ENCODE peak calls at places on chromosomes 1 and 21, in five cellular contexts. Q is non-pigmented ciliary epithelial cell; Y is stimulated activated CD4-positive, alpha-beta T cell treated with anti-CD3 and anti-CD28 coated beads, Interleukin-1b, Interleukin-23, amount 100 ng/mL, for 1 hour; W is HFF-Myc; K is ureter. U is an unnamed sample.

GRCh38 chr1:24195874-24196273 is 8.8 kb upstream of the IFNLR1 start:
- DNase-seq in Q (no peak), Y (no peak), K (peak; percentile 63), W (no peak), U (no peak)

GRCh38 chr1:85387781-85388180 is 77.2 kb downstream of the DDAH1 start:
- DNase-seq in K (no peak), Q (no peak), Y (no peak), W (no peak), U (no peak)

GRCh38 chr1:28510350-28511223 is 4.7 kb downstream of the RCC1 start:
- DNase-seq in K (no peak), Y (no peak), W (no peak), Q (no peak), U (peak; percentile 55)

GRCh38 chr1:35558374-35559316 is 1.0 kb downstream of the NCDN start:
- DNase-seq in K (no peak), Y (no peak), Q (no peak), W (no peak), U (no peak)

GRCh38 chr1:5525597-5526384 is 466.4 kb downstream of the NPHP4 start:
- DNase-seq in K (no peak), W (no peak), Q (no peak), Y (no peak), U (peak; percentile 2)

GRCh38 chr21:45278156-45278911 is 9.4 kb downstream of the POFUT2 start:
- DNase-seq in Y (no peak), Q (no peak), W (no peak), K (peak; percentile 29), U (no peak)

GRCh38 chr1:221264848-221265247 is 385.6 kb downstream of the HLX start:
- DNase-seq in W (no peak), Q (no peak), Y (no peak), K (no peak), U (no peak)

GRCh38 chr1:6112690-6113005 is 67.0 kb downstream of the KCNAB2 start:
- DNase-seq in Y (no peak), Q (no peak), W (no peak), K (no peak), U (no peak)

GRCh38 chr1:109762821-109763645 is 690 bp downstream of the EPS8L3 start:
- DNase-seq in W (no peak), Q (peak; percentile 34), Y (no peak), K (peak; percentile 59), U (peak; percentile 82)

GRCh38 chr1:214044438-214045214 is 56.9 kb downstream of the PROX1 start:
- DNase-seq in Y (no peak), K (no peak), Q (no peak), W (no peak), U (no peak)

GRCh38 chr1:183097438-183098051 is 74.3 kb downstream of the LAMC1 start:
- DNase-seq in Q (no peak), W (peak; percentile 82), Y (no peak), K (no peak), U (peak; percentile 65)

GRCh38 chr1:241817331-241817792 is 30.6 kb upstream of the EXO1 start:
- DNase-seq in K (no peak), W (no peak), Y (no peak), Q (peak; percentile 73), U (peak; percentile 69)

GRCh38 chr1:172352435-172352834 is 68.0 kb upstream of the C1orf105 start:
- DNase-seq in W (no peak), K (no peak), Y (no peak), Q (no peak), U (peak; percentile 62)